ENCODE peak calls at places on chromosomes 16 and 17, in nine cellular contexts. I is fibroblast of lung, L is GM12878, D is AG10803, B is skeletal muscle cell, A is AG09309, M is PC-3, T is lower leg skin, Y is esophagus squamous epithelium. F is an unnamed sample.

GRCh38 chr16:12757546-12757945 is 46.1 kb downstream of the CPPED1 start:
- DNase-seq in Y (no peak), D (no peak), I (no peak), L (no peak), T (no peak), B (no peak), M (no peak), A (no peak), F (no peak)

GRCh38 chr17:65423346-65424140 is 137.9 kb downstream of the AXIN2 start:
- DNase-seq in D (no peak), Y (no peak), L (no peak), A (no peak), T (no peak), B (no peak), M (no peak), I (no peak), F (no peak)

GRCh38 chr16:80899804-80900592 is 95.6 kb upstream of the CDYL2 start:
- DNase-seq in L (no peak), B (peak; percentile 94), M (peak; percentile 76), Y (no peak), D (peak; percentile 34), A (peak; percentile 64), I (peak; percentile 92), T (peak; percentile 84), F (peak; percentile 77)

GRCh38 chr17:42679001-42679491 is 2.3 kb upstream of the PLEKHH3 start:
- DNase-seq in B (no peak), T (peak; percentile 92), Y (no peak), A (no peak), M (peak; percentile 65), I (peak; percentile 45), L (no peak), D (peak; percentile 35), F (peak; percentile 77)

GRCh38 chr17:60525347-60525623 is 757 bp downstream of the APPBP2 start:
- DNase-seq in I (peak; percentile 28), M (peak; percentile 16), Y (no peak), B (no peak), T (no peak), L (no peak), A (no peak), D (no peak), F (no peak)

GRCh38 chr17:39393732-39394131 is 7.7 kb downstream of the FBXL20 start:
- DNase-seq in M (no peak), I (peak; percentile 29), Y (no peak), B (no peak), A (no peak), D (peak; percentile 35), T (no peak), L (no peak), F (no peak)

GRCh38 chr17:62823111-62823895 is 15.2 kb upstream of the MARCHF10 start:
- DNase-seq in I (peak; percentile 41), D (peak; percentile 63), T (peak; percentile 66), M (peak; percentile 56), Y (no peak), L (no peak), B (no peak), A (no peak), F (no peak)

GRCh38 chr16:15907863-15908478 is 19.6 kb upstream of the CEP20 start:
- DNase-seq in D (peak; percentile 13), M (peak; percentile 41), A (no peak), B (no peak), Y (no peak), I (peak; percentile 30), L (peak; percentile 97), T (no peak), F (no peak)

GRCh38 chr16:78768723-78769122 is 669.3 kb downstream of the WWOX start:
- DNase-seq in B (no peak), M (no peak), I (no peak), L (no peak), D (no peak), Y (no peak), T (no peak), A (no peak), F (no peak)

GRCh38 chr17:15231851-15232516 is 33.1 kb downstream of the PMP22 start:
- DNase-seq in B (no peak), L (no peak), M (no peak), Y (no peak), A (no peak), I (no peak), T (no peak), D (no peak), F (no peak)

GRCh38 chr17:79838541-79839274 is 532 bp downstream of the CBX4 start:
- DNase-seq in M (peak; percentile 46), B (no peak), A (no peak), D (peak; percentile 52), I (peak; percentile 61), T (no peak), Y (no peak), L (no peak), F (no peak)

GRCh38 chr17:17567631-17568030 is 23.9 kb downstream of the PEMT start:
- DNase-seq in T (no peak), Y (no peak), L (no peak), D (peak; percentile 49), I (peak; percentile 17), M (no peak), B (no peak), A (no peak), F (no peak)

GRCh38 chr16:17773698-17774101 is 302.9 kb upstream of the XYLT1 start:
- DNase-seq in D (peak; percentile 62), L (no peak), M (no peak), A (no peak), T (no peak), I (peak; percentile 53), Y (no peak), B (peak; percentile 54), F (no peak)

GRCh38 chr17:72176516-72176851 is 55.7 kb downstream of the SOX9 start:
- DNase-seq in Y (no peak), L (no peak), A (no peak), T (no peak), M (no peak), D (no peak), B (no peak), I (no peak), F (no peak)

GRCh38 chr17:70144260-70144846 is 25.0 kb upstream of the KCNJ2 start:
- DNase-seq in A (peak; percentile 14), Y (no peak), M (peak; percentile 56), B (no peak), D (peak; percentile 48), L (no peak), T (no peak), I (peak; percentile 43), F (no peak)

GRCh38 chr17:62933986-62934385 is 32.0 kb upstream of the TANC2 start:
- DNase-seq in Y (no peak), A (no peak), T (peak; percentile 29), B (no peak), L (no peak), M (no peak), I (no peak), D (peak; percentile 58), F (no peak)

GRCh38 chr17:9987779-9988585 is 82.9 kb upstream of the RCVRN start:
- DNase-seq in L (no peak), M (no peak), T (no peak), I (peak; percentile 9), Y (no peak), B (no peak), D (no peak), A (no peak), F (no peak)

GRCh38 chr16:66923247-66923851 is 2.0 kb downstream of the RRAD start:
- DNase-seq in M (no peak), A (no peak), I (peak; percentile 51), B (no peak), D (no peak), T (no peak), Y (no peak), L (no peak), F (peak; percentile 52)

DNA sequence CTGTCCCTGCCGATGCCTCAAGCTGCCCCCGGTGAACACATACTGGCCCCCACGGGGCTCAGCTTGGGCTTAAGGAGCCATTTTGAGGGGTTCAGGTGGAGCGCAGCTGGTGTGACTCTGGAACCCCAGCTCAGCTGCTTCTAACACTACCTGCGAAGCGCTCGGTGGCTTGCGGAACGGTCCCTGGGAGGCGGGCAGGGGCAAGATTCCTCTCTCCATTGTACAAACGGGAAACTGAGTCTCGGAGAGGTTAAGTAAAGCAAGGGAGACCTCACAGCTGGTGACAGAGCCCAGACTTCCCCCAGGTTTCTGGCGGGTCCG is 11.8 kb downstream of the GALK1 start:
- DNase-seq in T (no peak), B (no peak), I (no peak), L (no peak), Y (no peak), M (no peak), A (no peak), D (no peak), F (no peak)
- H3K4me3 ChIP-seq in T (no peak overlapping the region), B (peak overlapping the region; percentile 48), I (peak overlapping the region; percentile 56), L (peak overlapping the region; percentile 49), Y (peak overlapping the region; percentile 4), M (no peak overlapping the region), A (peak overlapping the region; percentile 38), D (peak overlapping the region; percentile 54), F (peak overlapping the region; percentile 56)

DNA sequence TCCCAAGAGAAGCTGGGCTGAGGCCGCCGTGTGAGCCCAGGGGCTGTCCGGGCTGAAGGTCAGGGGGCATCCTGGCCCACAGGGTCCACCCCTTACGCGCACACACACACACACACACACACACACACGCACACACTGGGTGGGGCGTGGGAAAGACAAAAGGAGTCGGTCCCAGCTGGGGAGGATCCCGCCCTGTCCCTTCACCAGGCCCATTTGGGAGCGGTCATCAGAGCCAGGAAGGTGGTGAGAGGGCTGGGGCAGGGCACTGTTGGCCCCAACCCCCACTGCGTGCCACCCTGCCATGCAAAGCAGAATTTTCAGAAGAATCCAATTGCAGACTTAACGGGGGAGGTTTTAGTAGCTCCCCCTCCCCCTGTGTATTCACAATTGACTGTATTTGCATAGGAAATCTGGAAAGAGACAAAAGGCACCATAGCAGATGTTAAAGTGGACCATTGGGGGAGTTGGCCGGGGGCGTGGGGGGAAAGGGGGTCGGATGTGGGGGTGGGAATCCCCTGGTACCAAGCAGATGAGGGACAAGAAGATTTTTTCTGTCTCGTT is 11.3 kb upstream of the CD300A start:
- DNase-seq in Y (no peak), M (no peak), A (no peak), I (no peak), L (no peak), T (no peak), B (no peak), D (no peak), F (no peak)
- H3K4me3 ChIP-seq in Y (no peak overlapping the region), M (no peak overlapping the region), A (no peak overlapping the region), I (no peak overlapping the region), L (no peak overlapping the region), T (no peak overlapping the region), B (no peak overlapping the region), D (no peak overlapping the region), F (no peak overlapping the region)

DNA sequence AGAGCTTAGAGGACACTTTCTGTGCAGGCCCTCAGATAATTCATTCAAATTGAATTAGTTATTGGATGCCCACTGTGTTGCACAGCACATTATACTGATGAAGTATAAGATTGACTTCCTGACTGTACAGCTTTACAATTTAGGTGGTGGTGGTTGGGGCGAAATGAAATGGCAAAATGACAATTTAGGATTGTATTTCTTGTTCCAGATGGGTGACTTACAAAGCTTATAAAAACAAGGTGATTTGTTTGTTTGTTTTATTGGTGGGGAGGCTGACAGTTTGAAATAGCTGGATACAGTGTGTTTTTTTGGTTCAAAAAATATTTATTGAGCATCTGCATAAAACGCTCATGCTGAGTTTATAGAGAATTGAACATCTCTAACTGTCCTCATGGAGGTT is 1.6 kb downstream of the MAP2K4 start:
- DNase-seq in L (no peak), A (no peak), D (no peak), T (no peak), Y (no peak), B (no peak), I (no peak), M (no peak), F (no peak)
- H3K4me3 ChIP-seq in L (peak overlapping the region; percentile 34), A (no peak overlapping the region), D (peak overlapping the region; percentile 71), T (no peak overlapping the region), Y (no peak overlapping the region), B (no peak overlapping the region), I (peak overlapping the region; percentile 72), M (peak overlapping the region; percentile 83), F (peak overlapping the region; percentile 90)

GRCh38 chr17:7833011-7833794 is 814 bp upstream of the KDM6B start:
- DNase-seq in M (no peak), T (peak; percentile 85), I (no peak), L (no peak), B (no peak), D (no peak), Y (no peak), A (no peak), F (no peak)
- H3K4me3 ChIP-seq in M (peak overlapping the region; percentile 83), T (no peak overlapping the region), I (peak overlapping the region; percentile 92), L (peak overlapping the region; percentile 100), B (peak overlapping the region; percentile 78), D (peak overlapping the region; percentile 90), Y (peak overlapping the region; percentile 82), A (peak overlapping the region; percentile 83), F (peak overlapping the region; percentile 68)